ENCODE peak calls at places on chromosome 18, in five cellular contexts. One of them, this sample, is unnamed.

GRCh38 chr18:8820701-8821465 is 115.5 kb downstream of the MTCL1 start:
- DNase-seq in HepG2: no peak
- DNase-seq in GM12878: no peak
- DNase-seq in K562: no peak
- DNase-seq in H1: no peak
- DNase-seq in this sample: no peak

GRCh38 chr18:9689253-9689652 is 18.8 kb upstream of the RAB31 start:
- DNase-seq in H1: no peak
- DNase-seq in HepG2: no peak
- DNase-seq in GM12878: no peak
- DNase-seq in K562: no peak
- DNase-seq in this sample: no peak

GRCh38 chr18:41378628-41379027 is 576.4 kb upstream of the PIK3C3 start:
- DNase-seq in H1: no peak
- DNase-seq in HepG2: no peak
- DNase-seq in GM12878: no peak
- DNase-seq in K562: no peak
- DNase-seq in this sample: no peak

GRCh38 chr18:79933765-79934164 is 17.7 kb downstream of the SLC66A2 start:
- DNase-seq in K562: no peak
- DNase-seq in GM12878: no peak
- DNase-seq in HepG2: peak; percentile 81
- DNase-seq in H1: peak; percentile 19
- DNase-seq in this sample: no peak

GRCh38 chr18:48124857-48125626 is 194.6 kb upstream of the SMAD2 start:
- DNase-seq in GM12878: peak; percentile 9
- DNase-seq in K562: no peak
- DNase-seq in H1: no peak
- DNase-seq in HepG2: no peak
- DNase-seq in this sample: no peak

GRCh38 chr18:11982981-11983380 is 1.7 kb downstream of the IMPA2 start:
- DNase-seq in H1: no peak
- DNase-seq in HepG2: peak; percentile 24
- DNase-seq in K562: no peak
- DNase-seq in GM12878: no peak
- DNase-seq in this sample: no peak

GRCh38 chr18:36415606-36416005 is 118.1 kb downstream of the FHOD3 start:
- DNase-seq in K562: no peak
- DNase-seq in H1: no peak
- DNase-seq in GM12878: no peak
- DNase-seq in HepG2: no peak
- DNase-seq in this sample: no peak

GRCh38 chr18:6683112-6683876 is 46.2 kb upstream of the ARHGAP28 start:
- DNase-seq in H1: peak; percentile 62
- DNase-seq in K562: peak; percentile 96
- DNase-seq in HepG2: no peak
- DNase-seq in GM12878: no peak
- DNase-seq in this sample: no peak

GRCh38 chr18:61946449-61946848 is 53.6 kb upstream of the RNF152 start:
- DNase-seq in K562: no peak
- DNase-seq in GM12878: no peak
- DNase-seq in H1: no peak
- DNase-seq in HepG2: no peak
- DNase-seq in this sample: no peak

GRCh38 chr18:36499938-36500337 is 202.4 kb downstream of the FHOD3 start:
- DNase-seq in K562: no peak
- DNase-seq in H1: no peak
- DNase-seq in HepG2: no peak
- DNase-seq in GM12878: peak; percentile 66
- DNase-seq in this sample: no peak

GRCh38 chr18:1466035-1466434 is 561.4 kb downstream of the ADCYAP1 start:
- DNase-seq in GM12878: no peak
- DNase-seq in H1: no peak
- DNase-seq in K562: no peak
- DNase-seq in HepG2: no peak
- DNase-seq in this sample: no peak

GRCh38 chr18:79611040-79611681 is 68.4 kb upstream of the CTDP1 start:
- DNase-seq in GM12878: no peak
- DNase-seq in H1: peak; percentile 42
- DNase-seq in HepG2: no peak
- DNase-seq in K562: peak; percentile 53
- DNase-seq in this sample: peak; percentile 2

GRCh38 chr18:903703-904102 is 968 bp upstream of the ADCYAP1 start:
- DNase-seq in H1: peak; percentile 88
- DNase-seq in HepG2: no peak
- DNase-seq in K562: peak; percentile 76
- DNase-seq in GM12878: no peak
- DNase-seq in this sample: no peak

GRCh38 chr18:56373601-56374000 is 264.8 kb downstream of the TXNL1 start:
- DNase-seq in K562: no peak
- DNase-seq in HepG2: no peak
- DNase-seq in H1: no peak
- DNase-seq in GM12878: no peak
- DNase-seq in this sample: no peak

GRCh38 chr18:46166261-46166970 is 62.2 kb downstream of the HAUS1 start:
- DNase-seq in H1: no peak
- DNase-seq in GM12878: no peak
- DNase-seq in K562: no peak
- DNase-seq in HepG2: no peak
- DNase-seq in this sample: no peak

GRCh38 chr18:66377291-66377690 is 226.6 kb downstream of the CDH19 start:
- DNase-seq in H1: no peak
- DNase-seq in GM12878: no peak
- DNase-seq in K562: no peak
- DNase-seq in HepG2: no peak
- DNase-seq in this sample: no peak

GRCh38 chr18:23069481-23069880 is 65.8 kb upstream of the CABLES1 start:
- DNase-seq in HepG2: no peak
- DNase-seq in GM12878: no peak
- DNase-seq in K562: no peak
- DNase-seq in H1: no peak
- DNase-seq in this sample: no peak

GRCh38 chr18:44818148-44818547 is 137.5 kb downstream of the SETBP1 start:
- DNase-seq in K562: no peak
- DNase-seq in H1: no peak
- DNase-seq in HepG2: no peak
- DNase-seq in GM12878: no peak
- DNase-seq in this sample: no peak
- H2AFZ ChIP-seq in K562: no peak overlapping the region
- H2AFZ ChIP-seq in H1: no peak overlapping the region
- H2AFZ ChIP-seq in HepG2: no peak overlapping the region
- H2AFZ ChIP-seq in GM12878: no peak overlapping the region
- H2AFZ ChIP-seq in this sample: no peak overlapping the region

GRCh38 chr18:59470627-59471121 is 111.6 kb upstream of the LMAN1 start:
- DNase-seq in H1: no peak
- DNase-seq in GM12878: no peak
- DNase-seq in HepG2: no peak
- DNase-seq in K562: no peak
- DNase-seq in this sample: no peak

GRCh38 chr18:59464521-59464920 is 105.5 kb upstream of the LMAN1 start:
- DNase-seq in HepG2: no peak
- DNase-seq in GM12878: no peak
- DNase-seq in K562: no peak
- DNase-seq in H1: no peak
- DNase-seq in this sample: no peak

GRCh38 chr18:59468821-59469220 is 109.8 kb upstream of the LMAN1 start:
- DNase-seq in HepG2: no peak
- DNase-seq in GM12878: no peak
- DNase-seq in K562: no peak
- DNase-seq in H1: no peak
- DNase-seq in this sample: no peak

GRCh38 chr18:59469463-59470180 is 110.6 kb upstream of the LMAN1 start:
- DNase-seq in K562: no peak
- DNase-seq in HepG2: no peak
- DNase-seq in H1: no peak
- DNase-seq in GM12878: no peak
- DNase-seq in this sample: no peak

GRCh38 chr18:59467497-59467896 is 108.4 kb upstream of the LMAN1 start:
- DNase-seq in H1: no peak
- DNase-seq in GM12878: no peak
- DNase-seq in HepG2: no peak
- DNase-seq in K562: no peak
- DNase-seq in this sample: no peak
- TF ChIP-seq SP1 in H1: no peak
- TF ChIP-seq SP1 in GM12878: no peak
- TF ChIP-seq SP1 in HepG2: no peak
- TF ChIP-seq SP1 in K562: no peak
- TF ChIP-seq SP1 in this sample: no peak

DNA sequence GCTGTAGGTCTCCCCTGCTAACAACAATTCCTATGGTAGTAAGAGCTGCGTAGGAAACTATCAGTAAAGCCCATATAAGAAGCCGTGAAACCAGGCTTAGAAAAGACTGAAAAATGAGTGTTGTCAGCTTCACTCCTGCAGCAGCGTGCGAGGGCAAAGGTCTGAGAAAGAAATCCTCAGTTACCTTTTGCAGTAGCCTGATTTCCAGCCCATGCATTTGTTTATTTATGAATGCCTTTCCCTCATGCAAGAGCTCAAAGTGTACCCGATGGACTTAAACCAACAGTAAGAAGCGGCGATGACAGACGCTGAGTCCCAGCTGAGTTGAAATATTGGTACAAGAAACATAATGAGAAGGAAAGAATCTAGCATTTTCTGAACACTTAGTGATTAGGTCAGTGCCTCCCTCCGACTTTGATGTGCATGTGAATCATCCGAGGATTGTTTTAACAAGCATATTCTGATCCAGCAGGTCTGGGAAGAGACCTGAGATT is 15.0 kb upstream of the POLI start:
- DNase-seq in K562: no peak
- DNase-seq in HepG2: peak; percentile 98
- DNase-seq in H1: no peak
- DNase-seq in GM12878: no peak
- DNase-seq in this sample: peak; percentile 27
- H2AFZ ChIP-seq in K562: peak overlapping the region; percentile 65
- H2AFZ ChIP-seq in HepG2: peak overlapping the region; percentile 51
- H2AFZ ChIP-seq in H1: peak overlapping the region; percentile 88
- H2AFZ ChIP-seq in GM12878: no peak overlapping the region
- H2AFZ ChIP-seq in this sample: peak overlapping the region; percentile 89

DNA sequence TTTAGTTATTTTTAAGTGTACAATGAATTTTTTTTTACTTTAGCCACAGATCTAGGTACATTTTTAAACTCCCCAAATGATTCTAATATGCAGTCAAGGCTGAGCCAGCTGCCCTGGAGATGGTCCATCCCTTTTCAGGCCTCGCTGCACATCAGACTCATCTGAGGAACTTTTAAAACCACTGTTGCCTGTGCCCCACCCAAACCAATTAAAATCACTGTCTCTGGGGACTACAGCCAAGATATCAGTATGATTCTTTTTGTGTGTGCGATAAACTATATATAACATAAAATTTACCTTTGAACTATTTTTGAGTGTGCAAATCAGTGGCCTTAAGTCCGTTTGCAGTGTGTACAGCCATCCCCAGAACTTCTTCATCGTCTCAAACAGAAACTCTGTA is 9.1 kb upstream of the MALT1 start:
- DNase-seq in H1: peak; percentile 11
- DNase-seq in GM12878: peak; percentile 79
- DNase-seq in K562: no peak
- DNase-seq in HepG2: no peak
- DNase-seq in this sample: no peak
- TF ChIP-seq SP1 in H1: no peak
- TF ChIP-seq SP1 in GM12878: no peak
- TF ChIP-seq SP1 in K562: no peak
- TF ChIP-seq SP1 in HepG2: no peak
- TF ChIP-seq SP1 in this sample: no peak

GRCh38 chr18:74139888-74140287 is 7.7 kb downstream of the FBXO15 start:
- DNase-seq in HepG2: no peak
- DNase-seq in GM12878: no peak
- DNase-seq in K562: peak; percentile 50
- DNase-seq in H1: no peak
- DNase-seq in this sample: no peak
- H2AFZ ChIP-seq in HepG2: no peak overlapping the region
- H2AFZ ChIP-seq in GM12878: no peak overlapping the region
- H2AFZ ChIP-seq in K562: peak overlapping the region; percentile 89
- H2AFZ ChIP-seq in H1: no peak overlapping the region
- H2AFZ ChIP-seq in this sample: no peak overlapping the region

DNA sequence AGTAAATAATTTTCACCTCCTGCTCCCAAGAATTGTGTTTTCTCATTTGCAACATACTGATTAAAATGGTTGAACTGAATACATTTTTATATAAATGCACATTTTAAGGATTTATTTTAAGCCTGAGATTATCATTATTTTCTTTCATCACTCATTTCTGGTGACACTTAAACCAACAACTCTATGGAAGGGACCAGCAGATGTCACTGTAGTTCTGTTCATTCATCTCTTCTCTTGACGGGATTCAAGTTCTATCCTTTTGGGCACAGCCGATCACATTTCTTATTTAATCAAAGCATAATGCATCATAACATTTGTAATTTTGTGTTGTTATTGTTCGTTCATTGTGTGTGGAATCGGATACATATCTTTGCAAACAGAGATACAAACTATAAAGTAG is 417.9 kb downstream of the HRH4 start:
- DNase-seq in H1: no peak
- DNase-seq in HepG2: peak; percentile 7
- DNase-seq in GM12878: no peak
- DNase-seq in K562: peak; percentile 28
- DNase-seq in this sample: no peak
- TF ChIP-seq SP1 in H1: no peak
- TF ChIP-seq SP1 in HepG2: no peak
- TF ChIP-seq SP1 in GM12878: no peak
- TF ChIP-seq SP1 in K562: no peak
- TF ChIP-seq SP1 in this sample: no peak

DNA sequence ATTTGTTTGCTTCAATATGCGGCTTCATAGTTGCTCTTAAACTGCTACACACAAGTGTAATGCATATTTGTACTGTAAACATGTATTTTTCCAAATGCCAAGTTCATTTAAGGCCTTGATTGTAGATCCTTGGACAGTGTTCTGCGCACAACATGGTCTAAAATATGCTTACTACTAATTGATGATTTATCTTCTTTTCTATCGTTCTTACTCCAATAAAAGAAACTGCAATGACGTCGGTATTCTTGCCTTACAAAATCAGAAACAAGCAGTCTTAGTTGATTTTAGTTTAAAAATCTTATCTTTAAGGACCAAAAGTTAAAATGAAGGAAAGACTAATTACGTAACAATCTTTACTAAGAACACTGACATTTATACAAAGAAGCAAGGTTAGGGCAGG is 224.3 kb upstream of the SMAD7 start:
- DNase-seq in K562: no peak
- DNase-seq in HepG2: no peak
- DNase-seq in GM12878: no peak
- DNase-seq in H1: no peak
- DNase-seq in this sample: no peak
- H2AFZ ChIP-seq in K562: no peak overlapping the region
- H2AFZ ChIP-seq in HepG2: no peak overlapping the region
- H2AFZ ChIP-seq in GM12878: no peak overlapping the region
- H2AFZ ChIP-seq in H1: no peak overlapping the region
- H2AFZ ChIP-seq in this sample: no peak overlapping the region

DNA sequence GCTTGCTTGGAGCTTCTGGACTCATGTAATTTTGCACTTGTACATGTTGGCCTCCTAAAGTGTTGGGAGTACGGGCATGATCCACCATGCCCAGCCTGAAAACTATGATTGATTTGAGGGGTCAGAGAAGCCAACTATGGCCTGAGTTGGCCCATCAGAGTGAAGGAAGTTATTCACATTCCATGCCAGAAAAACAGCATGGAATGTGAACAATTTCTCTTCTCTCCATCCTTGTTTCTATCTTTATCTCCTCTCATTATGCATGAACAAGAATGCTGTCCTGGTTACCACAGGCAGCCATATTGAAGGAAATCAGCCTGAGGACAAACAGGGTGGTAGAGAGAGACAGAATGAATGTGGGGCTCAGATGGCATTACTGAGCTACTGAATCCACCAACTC is 3.5 kb upstream of the CD226 start:
- DNase-seq in K562: no peak
- DNase-seq in H1: no peak
- DNase-seq in GM12878: no peak
- DNase-seq in HepG2: peak; percentile 9
- DNase-seq in this sample: no peak
- TF ChIP-seq SP1 in K562: no peak
- TF ChIP-seq SP1 in H1: no peak
- TF ChIP-seq SP1 in GM12878: no peak
- TF ChIP-seq SP1 in HepG2: no peak
- TF ChIP-seq SP1 in this sample: no peak